ENCODE peak calls at places on chromosomes 5 and 9, in four cellular contexts. U is OCI-LY7, C is PC-9, B is H7. P is an unnamed sample.

GRCh38 chr9:124810513-124811355 is 33.8 kb downstream of the OLFML2A start:
- DNase-seq in C (peak), U (no peak), B (peak), P (peak)

GRCh38 chr5:139038618-139039305 is 159.4 kb downstream of the SIL1 start:
- DNase-seq in U (no peak), B (peak), C (no peak), P (no peak)

GRCh38 chr9:16003785-16004184 is 450.9 kb downstream of the CCDC171 start:
- DNase-seq in U (no peak), B (no peak), C (no peak), P (no peak)

GRCh38 chr9:79662553-79662956 is 90.8 kb downstream of the TLE4 start:
- DNase-seq in U (no peak), C (no peak), B (peak), P (no peak)

GRCh38 chr9:128104171-128104618 is 23.3 kb downstream of the PTGES2 start:
- DNase-seq in C (no peak), B (no peak), U (no peak), P (no peak)

GRCh38 chr9:70772591-70772990 is 348.8 kb downstream of the TRPM3 start:
- DNase-seq in B (no peak), C (no peak), U (no peak), P (no peak)

GRCh38 chr9:37377688-37378612 is 44.5 kb upstream of the GRHPR start:
- DNase-seq in B (no peak), U (no peak), C (no peak), P (no peak)

GRCh38 chr5:176466245-176466871 is 18.2 kb downstream of the FAF2 start:
- DNase-seq in B (no peak), C (no peak), U (no peak), P (no peak)

GRCh38 chr5:172920447-172920849 is 38.8 kb upstream of the RPL26L1 start:
- DNase-seq in B (no peak), C (no peak), U (no peak), P (no peak)

GRCh38 chr9:94623253-94623652 is 16.1 kb downstream of the FBP1 start:
- DNase-seq in C (no peak), U (peak), B (peak), P (no peak)

GRCh38 chr5:36724429-36725332 is 118.3 kb downstream of the SLC1A3 start:
- DNase-seq in U (peak), B (peak), C (no peak), P (no peak)

GRCh38 chr5:75067434-75067833 is 15.1 kb upstream of the GCNT4 start:
- DNase-seq in U (no peak), B (no peak), C (no peak), P (no peak)

GRCh38 chr9:38687389-38687842 is 32.5 kb downstream of the FAM240B start:
- DNase-seq in B (peak), U (no peak), C (peak), P (peak)

DNA sequence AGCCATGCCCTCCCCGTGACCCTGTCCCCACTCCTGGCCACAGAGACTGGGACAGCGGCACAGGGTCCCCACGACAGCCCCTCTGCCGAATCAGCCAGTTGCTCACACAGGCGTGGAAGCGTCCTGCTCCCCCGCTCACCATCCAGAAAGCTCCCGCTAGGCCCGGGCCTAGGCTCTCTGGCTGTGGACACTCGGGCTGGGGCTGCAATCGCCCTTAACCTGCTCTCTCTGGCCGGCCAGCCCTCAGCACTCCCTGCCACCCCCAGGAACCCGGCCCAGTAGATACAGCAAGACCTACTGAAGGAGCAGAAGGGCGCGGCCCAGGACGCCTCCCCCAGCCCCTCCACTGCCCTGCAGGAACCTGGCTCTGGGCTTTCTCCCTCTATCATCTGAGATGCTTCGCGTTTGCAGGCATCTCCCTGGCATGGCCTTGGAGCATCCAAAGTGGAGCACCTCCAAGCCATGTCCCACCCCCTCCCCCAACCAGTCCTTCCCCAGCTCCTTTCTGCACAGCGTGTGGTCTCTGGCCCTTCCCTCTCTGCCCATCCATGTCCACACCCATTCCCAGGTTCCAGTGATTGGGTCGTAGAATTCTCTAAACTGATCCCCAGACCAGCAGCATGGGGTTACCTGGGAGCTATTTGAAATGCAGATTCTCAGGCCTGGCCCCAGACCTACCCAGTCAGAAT is 113.7 kb upstream of the LMX1B start:
- DNase-seq in C (no peak), B (peak), U (no peak), P (no peak)
- H3K4me3 ChIP-seq in C (no peak), B (peak), U (no peak), P (peak)

GRCh38 chr9:22512495-22512894 is 65.9 kb downstream of the DMRTA1 start:
- DNase-seq in C (no peak), U (peak), B (no peak), P (no peak)

GRCh38 chr9:22508790-22509189 is 62.2 kb downstream of the DMRTA1 start:
- DNase-seq in B (no peak), C (no peak), U (no peak), P (no peak)
- H3K4me3 ChIP-seq in B (no peak), C (peak), U (no peak), P (no peak)

DNA sequence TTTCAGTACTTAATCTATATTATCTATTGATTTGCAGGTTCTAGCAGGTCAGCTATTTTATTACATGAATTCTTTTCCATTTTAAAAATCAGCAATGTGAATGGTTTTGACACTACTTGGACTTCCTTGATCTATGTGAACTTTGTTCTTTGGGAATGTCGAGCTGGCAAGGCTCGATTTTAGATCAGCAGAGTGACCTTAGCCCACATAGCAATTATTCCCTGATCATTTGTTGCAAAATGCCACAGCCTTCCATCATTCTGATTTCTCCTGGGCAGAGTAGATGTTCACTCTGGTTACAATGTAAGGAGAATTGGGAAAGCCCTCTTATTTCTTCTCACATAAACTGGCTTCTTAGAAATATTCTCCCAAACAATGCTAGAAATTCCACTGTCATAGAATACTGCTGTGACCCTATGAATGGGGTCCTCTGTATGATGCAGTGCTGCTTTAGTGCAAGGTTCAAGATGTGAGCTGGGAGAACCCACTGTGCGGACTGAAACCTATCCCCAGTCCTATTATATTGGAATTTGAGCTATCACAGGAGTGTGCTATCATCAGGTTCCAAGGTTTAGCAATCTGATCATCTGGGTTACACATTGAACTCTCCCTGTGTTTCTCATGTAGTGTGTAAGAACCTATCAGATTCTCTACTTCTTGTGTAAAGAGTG is 15.7 kb upstream of the GDA start:
- DNase-seq in B (no peak), C (no peak), U (no peak), P (no peak)
- H3K4me3 ChIP-seq in B (no peak), C (no peak), U (no peak), P (no peak)

GRCh38 chr5:107565791-107566536 is 104.8 kb downstream of the EFNA5 start:
- DNase-seq in U (no peak), B (peak), C (no peak), P (no peak)
- H3K4me3 ChIP-seq in U (no peak), B (no peak), C (no peak), P (no peak)

GRCh38 chr9:126722252-126722921 is 82.5 kb upstream of the ZBTB43 start:
- DNase-seq in B (peak), C (peak), U (peak), P (peak)
- H3K4me3 ChIP-seq in B (peak), C (peak), U (peak), P (peak)

DNA sequence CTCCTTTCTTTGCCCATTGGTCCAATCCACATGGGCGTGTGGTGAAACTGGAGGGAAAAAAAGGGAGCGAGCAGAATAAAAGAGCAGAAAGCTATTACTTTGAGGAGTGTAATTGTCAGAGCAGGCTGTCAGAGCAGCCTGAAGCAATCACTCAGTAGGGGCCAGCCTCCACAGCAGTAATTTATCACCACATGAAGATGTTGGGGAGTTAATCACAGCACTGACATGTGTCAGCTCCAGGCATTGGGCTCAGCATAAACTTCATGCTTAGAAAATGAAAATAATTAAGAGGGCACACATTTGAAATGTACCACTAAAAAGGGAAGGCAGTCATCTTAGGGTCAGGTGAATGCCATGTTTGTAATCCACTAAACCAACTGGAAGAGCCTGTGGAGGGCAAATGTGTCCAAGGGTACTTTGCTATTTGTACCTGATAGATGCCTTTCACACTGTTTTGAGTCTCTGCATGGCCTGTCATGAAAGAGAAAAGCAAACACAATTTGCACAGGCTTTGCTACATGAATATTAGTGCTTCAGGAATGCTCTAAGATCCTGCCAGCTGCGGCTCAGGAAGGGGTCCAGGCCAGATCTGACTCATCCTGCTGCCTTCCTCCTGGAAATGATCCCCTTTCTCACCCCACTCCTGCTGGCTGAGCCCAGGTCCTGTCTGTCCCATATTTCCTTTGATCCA is 2.9 kb upstream of the PTGER4 start:
- DNase-seq in U (no peak), B (peak), C (peak), P (peak)
- H3K4me3 ChIP-seq in U (no peak), B (no peak), C (peak), P (no peak)

GRCh38 chr5:180785151-180785781 is 17.3 kb downstream of the MGAT1 start:
- DNase-seq in B (peak), C (no peak), U (no peak), P (no peak)

GRCh38 chr5:180785794-180786221 is 16.8 kb downstream of the MGAT1 start:
- DNase-seq in U (no peak), B (peak), C (peak), P (no peak)

GRCh38 chr5:180782748-180783147 is 19.9 kb downstream of the MGAT1 start:
- DNase-seq in U (no peak), C (no peak), B (no peak), P (no peak)

GRCh38 chr5:180784497-180785097 is 18.0 kb downstream of the MGAT1 start:
- DNase-seq in B (peak), U (peak), C (peak), P (no peak)

DNA sequence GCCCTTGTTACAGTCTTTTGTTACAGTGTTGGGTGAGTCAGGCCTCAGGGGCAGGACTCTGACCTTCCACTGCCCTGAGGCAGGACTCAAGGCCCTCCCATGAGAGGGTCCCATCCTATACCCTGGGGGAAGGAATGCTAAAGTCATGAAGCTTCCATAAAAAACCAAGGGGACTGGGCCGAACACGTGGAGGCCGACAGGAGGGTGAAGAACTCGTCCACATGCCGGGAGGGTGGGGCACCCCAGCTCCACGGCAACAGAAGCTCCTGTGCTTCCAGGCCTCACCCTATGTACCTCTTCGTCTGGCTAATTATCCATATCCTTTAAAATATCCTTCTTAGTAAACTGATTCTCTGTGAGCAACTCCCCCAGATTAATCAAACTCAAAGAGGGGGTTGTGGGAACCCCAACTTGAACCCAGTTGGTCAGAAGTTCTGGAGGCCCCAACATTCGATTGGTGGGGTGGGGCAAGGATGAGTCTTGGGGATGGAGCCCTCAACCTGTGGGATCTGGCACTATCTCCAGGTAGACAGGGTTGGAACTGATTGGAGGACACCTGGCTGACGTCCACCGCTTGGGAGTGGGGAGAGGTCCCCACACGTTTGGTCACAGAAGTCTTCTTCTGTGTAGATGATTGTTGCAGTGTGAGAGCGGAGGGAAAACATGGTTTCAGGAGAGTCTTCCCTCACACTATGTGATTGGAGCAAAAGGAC is 19.1 kb downstream of the MGAT1 start:
- DNase-seq in B (no peak), U (no peak), C (no peak), P (no peak)
- H3K4me3 ChIP-seq in B (no peak), U (no peak), C (no peak), P (no peak)

GRCh38 chr5:145983461-145983860 is 47.1 kb downstream of the SH3RF2 start:
- DNase-seq in U (no peak), B (no peak), C (no peak), P (no peak)

GRCh38 chr5:145982572-145983314 is 46.4 kb downstream of the SH3RF2 start:
- DNase-seq in B (no peak), C (no peak), U (no peak), P (no peak)

GRCh38 chr5:145980718-145981117 is 44.3 kb downstream of the SH3RF2 start:
- DNase-seq in U (no peak), B (no peak), C (no peak), P (no peak)

GRCh38 chr5:145981612-145982571 is 45.5 kb downstream of the SH3RF2 start:
- DNase-seq in C (peak), B (no peak), U (no peak), P (no peak)

DNA sequence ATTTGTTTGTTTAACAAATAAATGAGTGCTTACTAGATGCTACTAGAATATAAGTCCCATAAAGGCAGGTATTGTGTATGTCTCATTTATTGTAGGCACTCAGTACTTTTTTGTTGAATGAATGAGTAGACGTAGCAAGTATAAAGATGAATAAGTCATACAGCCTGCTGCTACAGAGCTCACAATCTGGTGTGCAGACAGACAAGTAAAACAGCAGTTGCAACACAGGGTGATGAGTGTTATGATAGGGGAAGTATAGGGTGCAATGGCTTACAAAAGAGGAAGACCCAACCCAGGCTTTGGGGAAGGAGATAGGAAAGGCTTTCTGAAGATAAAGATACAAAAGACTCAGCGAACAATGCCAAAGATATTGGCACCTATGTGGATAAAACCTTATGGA is 47.7 kb downstream of the SH3RF2 start:
- DNase-seq in C (no peak), B (no peak), U (no peak), P (no peak)
- H3K4me3 ChIP-seq in C (no peak), B (no peak), U (no peak), P (no peak)